ENCODE peak calls at places on chromosomes 13 and 19, in five cellular contexts. R is endothelial cell of umbilical vein, I is neural progenitor cell, S is fibroblast of lung, U is neuronal stem cell. Y is an unnamed sample.
A peak's percentile ranks its signal among the peaks of the same experiment; 100 is the strongest.

GRCh38 chr13:64088491-64088890 is 2672.8 kb upstream of the PCDH20 start:
- DNase-seq in I (no peak), S (no peak), R (no peak), U (no peak), Y (no peak)

GRCh38 chr13:89199138-89199537 is 1528.0 kb downstream of the SLITRK5 start:
- DNase-seq in S (peak; percentile 60), U (no peak), I (no peak), R (no peak), Y (no peak)

GRCh38 chr13:24923305-24923640 is 159.3 kb downstream of the RNF17 start:
- DNase-seq in R (no peak), U (no peak), S (peak; percentile 88), I (no peak), Y (no peak)

GRCh38 chr13:25811506-25811905 is 240.3 kb downstream of the SHISA2 start:
- DNase-seq in S (no peak), U (no peak), I (no peak), R (no peak), Y (no peak)

GRCh38 chr19:7894612-7895309 is 6.5 kb downstream of the LRRC8E start:
- DNase-seq in I (no peak), U (no peak), S (no peak), R (no peak), Y (no peak)

GRCh38 chr13:64074989-64075474 is 2659.4 kb upstream of the PCDH20 start:
- DNase-seq in I (no peak), S (no peak), U (no peak), R (no peak), Y (no peak)

GRCh38 chr19:58572818-58573657 is at the start of gene MZF1:
- DNase-seq in S (peak; percentile 100), I (peak; percentile 100), U (peak; percentile 100), R (peak; percentile 100), Y (peak; percentile 96)

GRCh38 chr13:98112456-98112855 is 30.4 kb upstream of the FARP1 start:
- DNase-seq in I (no peak), S (no peak), U (no peak), R (no peak), Y (no peak)

GRCh38 chr13:97125051-97125809 is 96.9 kb upstream of the MBNL2 start:
- DNase-seq in U (no peak), I (peak; percentile 38), R (no peak), S (peak; percentile 92), Y (no peak)

GRCh38 chr13:39377699-39378098 is 225.3 kb downstream of the LHFPL6 start:
- DNase-seq in U (no peak), R (no peak), S (no peak), I (no peak), Y (no peak)

GRCh38 chr19:46611791-46612190 is 10.7 kb downstream of the CALM3 start:
- DNase-seq in S (no peak), I (no peak), R (no peak), U (no peak), Y (no peak)

GRCh38 chr13:99986751-99987150 is 5.2 kb downstream of the ZIC2 start:
- DNase-seq in U (no peak), R (no peak), S (no peak), I (peak; percentile 53), Y (no peak)

GRCh38 chr19:33686687-33687541 is 65.2 kb downstream of the CHST8 start:
- DNase-seq in U (no peak), R (no peak), I (no peak), S (no peak), Y (no peak)

GRCh38 chr13:44971656-44972595 is 17.3 kb downstream of the NUFIP1 start:
- DNase-seq in U (no peak), I (no peak), S (peak; percentile 73), R (no peak), Y (no peak)

GRCh38 chr19:16319466-16319865 is 5.2 kb upstream of the KLF2 start:
- DNase-seq in S (peak; percentile 59), I (no peak), R (no peak), U (no peak), Y (no peak)

GRCh38 chr13:25286308-25286968 is 850 bp downstream of the MTMR6 start:
- DNase-seq in R (peak; percentile 66), S (peak; percentile 56), U (peak; percentile 5), I (peak; percentile 47), Y (no peak)

GRCh38 chr19:43575156-43575950 is at the start of the genes PINLYP and XRCC1:
- DNase-seq in U (peak; percentile 97), R (peak; percentile 99), I (peak; percentile 99), S (peak; percentile 98), Y (peak; percentile 95)

GRCh38 chr19:38031423-38031770 is 124.4 kb downstream of the SIPA1L3 start:
- DNase-seq in R (peak; percentile 63), U (no peak), S (peak; percentile 93), I (no peak), Y (no peak)

GRCh38 chr13:46179576-46180368 is 2.2 kb downstream of the LCP1 start:
- DNase-seq in S (no peak), U (no peak), R (no peak), I (no peak), Y (no peak)

GRCh38 chr13:45216193-45216592 is 15.3 kb upstream of the KCTD4 start:
- DNase-seq in I (no peak), U (no peak), S (no peak), R (no peak), Y (no peak)

GRCh38 chr19:34336781-34337271 is 28.2 kb upstream of the GPI start:
- DNase-seq in I (peak; percentile 56), U (no peak), R (peak; percentile 68), S (no peak), Y (no peak)

GRCh38 chr13:33279414-33279813 is 6.1 kb downstream of the STARD13 start:
- DNase-seq in S (no peak), U (no peak), I (no peak), R (no peak), Y (no peak)

GRCh38 chr13:30371649-30372265 is 50.5 kb upstream of the UBE2L5 start:
- DNase-seq in R (peak; percentile 36), S (peak; percentile 72), I (no peak), U (no peak), Y (no peak)

GRCh38 chr19:19134687-19135158 is 3.6 kb downstream of the TMEM161A start:
- DNase-seq in R (no peak), S (no peak), U (no peak), I (peak; percentile 55), Y (no peak)

GRCh38 chr13:113817860-113818691 is 45.8 kb downstream of the GAS6 start:
- DNase-seq in R (peak; percentile 16), S (no peak), I (no peak), U (no peak), Y (no peak)

GRCh38 chr19:10602330-10603083 is 15.4 kb upstream of the AP1M2 start:
- DNase-seq in R (peak; percentile 83), I (peak; percentile 95), U (peak; percentile 81), S (peak; percentile 61), Y (peak; percentile 63)

GRCh38 chr19:58558066-58558622 is at the start of gene UBE2M:
- DNase-seq in S (peak; percentile 51), R (no peak), U (no peak), I (no peak), Y (no peak)

GRCh38 chr13:52950436-52950960 is 78.1 kb upstream of the OLFM4 start:
- DNase-seq in S (no peak), I (no peak), R (no peak), U (no peak), Y (no peak)

GRCh38 chr19:14369399-14370168 is 11.7 kb upstream of the ADGRE5 start:
- DNase-seq in U (no peak), I (no peak), S (peak; percentile 76), R (no peak), Y (no peak)

GRCh38 chr13:33132644-33133440 is 116.6 kb downstream of the KL start:
- DNase-seq in S (peak; percentile 74), R (peak; percentile 69), I (no peak), U (no peak), Y (no peak)

GRCh38 chr13:50729177-50729576 is 114.3 kb downstream of the DLEU7 start:
- DNase-seq in S (no peak), U (no peak), R (no peak), I (no peak), Y (no peak)

GRCh38 chr13:48412100-48412556 is 785 bp downstream of the LPAR6 start:
- DNase-seq in I (no peak), S (peak; percentile 36), U (no peak), R (peak; percentile 64), Y (no peak)

GRCh38 chr13:79987761-79988160 is 353.2 kb downstream of the SPRY2 start:
- DNase-seq in S (no peak), R (no peak), U (no peak), I (no peak), Y (no peak)
- H3K9ac ChIP-seq in S (no peak overlapping the region), R (no peak overlapping the region), U (no peak overlapping the region), I (no peak overlapping the region), Y (no peak overlapping the region)

GRCh38 chr13:71902676-71903075 is 35.7 kb upstream of the DACH1 start:
- DNase-seq in R (no peak), S (no peak), I (no peak), U (no peak), Y (no peak)

DNA sequence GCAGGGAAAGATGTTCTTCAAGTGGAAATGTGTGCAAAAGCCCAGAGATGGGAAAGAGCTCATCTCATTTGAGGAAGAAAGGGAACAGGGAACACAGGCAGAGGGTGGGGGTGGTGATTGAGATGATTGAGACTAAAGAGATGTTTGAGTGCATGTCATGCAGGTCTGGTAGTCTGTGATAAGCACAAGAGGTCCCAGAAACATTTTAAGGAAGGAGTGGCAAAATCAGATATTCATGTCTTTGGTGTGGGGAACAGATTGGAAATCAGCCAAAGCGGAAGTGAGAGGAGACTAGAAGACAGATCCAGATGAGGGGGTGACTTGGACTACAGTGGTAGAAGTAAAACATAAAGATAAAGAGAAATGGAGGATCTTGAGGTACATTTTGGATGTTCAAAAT is 39.4 kb upstream of the DACH1 start:
- DNase-seq in U (no peak), I (no peak), R (no peak), S (no peak), Y (no peak)
- H3K4me3 ChIP-seq in U (no peak overlapping the region), I (no peak overlapping the region), R (no peak overlapping the region), S (no peak overlapping the region), Y (no peak overlapping the region)

DNA sequence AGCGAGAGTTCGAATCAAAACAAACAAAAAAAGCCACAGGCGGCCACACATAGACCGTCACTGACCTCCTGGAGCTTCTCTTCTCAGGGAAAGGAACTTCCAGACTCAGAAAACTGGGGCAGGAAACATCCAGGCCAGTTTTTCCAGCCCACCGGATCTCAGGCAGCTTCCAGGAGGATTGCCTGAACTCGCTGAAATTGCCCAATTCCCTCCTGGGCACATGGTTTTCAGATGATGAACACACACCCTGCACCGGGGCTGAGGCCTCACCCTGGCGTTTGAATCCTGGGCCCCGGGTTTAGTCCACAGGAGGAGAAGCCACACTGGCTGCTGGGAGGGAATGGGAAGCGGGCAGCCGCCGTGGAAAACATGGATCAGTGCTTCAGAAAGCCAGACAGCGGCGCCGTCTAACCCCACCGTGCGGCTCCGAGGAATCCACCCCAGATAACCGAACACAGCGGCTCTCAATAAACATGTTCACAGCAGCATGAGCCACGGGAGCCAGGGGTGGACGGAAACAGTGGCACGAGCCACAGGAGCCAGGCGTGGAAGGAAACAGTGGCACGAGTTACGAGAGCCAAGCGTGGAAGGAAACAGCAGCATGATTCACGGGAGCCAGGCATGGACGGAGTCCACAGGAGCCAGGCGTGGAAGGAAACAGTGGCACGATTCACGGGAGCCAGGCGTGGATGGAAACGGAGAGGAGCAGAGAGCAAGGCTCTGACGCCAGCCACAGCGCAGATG is 18.2 kb upstream of the PTBP1 start:
- DNase-seq in S (peak; percentile 90), U (no peak), R (peak; percentile 55), I (no peak), Y (no peak)
- H3K9ac ChIP-seq in S (peak overlapping the region; percentile 53), U (no peak overlapping the region), R (no peak overlapping the region), I (no peak overlapping the region), Y (peak overlapping the region; percentile 44)

GRCh38 chr13:19618925-19619324 is 14.5 kb upstream of the MPHOSPH8 start:
- DNase-seq in U (no peak), I (peak; percentile 36), R (peak; percentile 48), S (peak; percentile 10), Y (no peak)
- H3K4me3 ChIP-seq in U (no peak overlapping the region), I (no peak overlapping the region), R (no peak overlapping the region), S (no peak overlapping the region), Y (no peak overlapping the region)

GRCh38 chr19:45016388-45017314 is 15.4 kb downstream of the RELB start:
- DNase-seq in R (peak; percentile 74), U (peak; percentile 51), S (peak; percentile 63), I (peak; percentile 79), Y (peak; percentile 36)
- H3K9ac ChIP-seq in R (no peak overlapping the region), U (no peak overlapping the region), S (no peak overlapping the region), I (no peak overlapping the region), Y (no peak overlapping the region)